ENCODE peak calls at places on chromosomes 3 and 15, in six cellular contexts. C is mammary epithelial cell, Y is HL-60, U is tibial artery, O is Peyer's patch, I is thoracic aorta. G is an unnamed sample.

GRCh38 chr15:82177291-82178010 is 85.1 kb downstream of the EFL1 start:
- DNase-seq in C (peak), Y (peak), U (no peak), O (no peak), I (no peak), G (no peak)

GRCh38 chr3:14522129-14522691 is 17.9 kb downstream of the GRIP2 start:
- DNase-seq in C (no peak), Y (no peak), U (peak), O (no peak), I (no peak), G (no peak)

GRCh38 chr3:32278714-32279113 is 40.2 kb downstream of the CMTM8 start:
- DNase-seq in C (peak), Y (no peak), U (no peak), O (no peak), I (no peak), G (no peak)

GRCh38 chr15:76328106-76328696 is 8.4 kb upstream of the ISL2 start:
- DNase-seq in C (no peak), Y (no peak), U (no peak), O (no peak), I (no peak), G (no peak)

GRCh38 chr3:141255137-141255536 is 23.5 kb downstream of the PXYLP1 start:
- DNase-seq in C (no peak), Y (no peak), U (no peak), O (no peak), I (no peak), G (no peak)

GRCh38 chr15:70236306-70237103 is 138.8 kb upstream of the TLE3 start:
- DNase-seq in C (peak), Y (peak), U (no peak), O (peak), I (no peak), G (peak)

GRCh38 chr15:32869814-32870213 is 152.0 kb downstream of the GREM1 start:
- DNase-seq in C (no peak), Y (no peak), U (no peak), O (no peak), I (no peak), G (no peak)

GRCh38 chr3:39141211-39141995 is 12.0 kb downstream of the CSRNP1 start:
- DNase-seq in C (peak), Y (no peak), U (peak), O (peak), I (no peak), G (peak)

GRCh38 chr3:128409621-128410581 is 56.8 kb downstream of the DNAJB8 start:
- DNase-seq in C (no peak), Y (no peak), U (no peak), O (no peak), I (no peak), G (no peak)

GRCh38 chr3:111691293-111691909 is 96.3 kb upstream of the ZBED2 start:
- DNase-seq in C (peak), Y (no peak), U (no peak), O (no peak), I (no peak), G (no peak)

GRCh38 chr3:27138005-27138404 is 231.2 kb downstream of the NEK10 start:
- DNase-seq in C (no peak), Y (no peak), U (no peak), O (no peak), I (no peak), G (no peak)

GRCh38 chr3:114998971-114999579 is 148.0 kb downstream of the ZBTB20 start:
- DNase-seq in C (no peak), Y (no peak), U (no peak), O (no peak), I (no peak), G (no peak)

GRCh38 chr3:44795197-44795596 is 33.6 kb downstream of the KIF15 start:
- DNase-seq in C (no peak), Y (no peak), U (no peak), O (no peak), I (no peak), G (no peak)

GRCh38 chr3:127547761-127548605 is 42.5 kb downstream of the TPRA1 start:
- DNase-seq in C (peak), Y (peak), U (peak), O (peak), I (no peak), G (no peak)

GRCh38 chr15:39232512-39232911 is 348.4 kb upstream of the THBS1 start:
- DNase-seq in C (peak), Y (no peak), U (no peak), O (no peak), I (no peak), G (no peak)

GRCh38 chr15:62124176-62124952 is 40.7 kb downstream of the C2CD4B start:
- DNase-seq in C (no peak), Y (no peak), U (no peak), O (no peak), I (no peak), G (no peak)

GRCh38 chr3:151305081-151305777 is 11.4 kb downstream of the GPR87 start:
- DNase-seq in C (peak), Y (no peak), U (no peak), O (no peak), I (no peak), G (no peak)

GRCh38 chr3:30667250-30667585 is 60.8 kb downstream of the TGFBR2 start:
- DNase-seq in C (no peak), Y (no peak), U (no peak), O (no peak), I (no peak), G (no peak)

GRCh38 chr3:56304069-56304468 is 164.2 kb downstream of the ERC2 start:
- DNase-seq in C (no peak), Y (no peak), U (no peak), O (no peak), I (no peak), G (no peak)

GRCh38 chr3:56302417-56302816 is 165.8 kb downstream of the ERC2 start:
- DNase-seq in C (no peak), Y (no peak), U (no peak), O (no peak), I (no peak), G (no peak)

GRCh38 chr3:56309465-56309864 is 158.8 kb downstream of the ERC2 start:
- DNase-seq in C (no peak), Y (no peak), U (no peak), O (no peak), I (no peak), G (no peak)

GRCh38 chr3:56303508-56303907 is 164.8 kb downstream of the ERC2 start:
- DNase-seq in C (no peak), Y (peak), U (no peak), O (no peak), I (no peak), G (no peak)
- TF ChIP-seq CTCF in C (peak), Y (peak), U (no peak), O (no peak), I (no peak), G (no peak)

DNA sequence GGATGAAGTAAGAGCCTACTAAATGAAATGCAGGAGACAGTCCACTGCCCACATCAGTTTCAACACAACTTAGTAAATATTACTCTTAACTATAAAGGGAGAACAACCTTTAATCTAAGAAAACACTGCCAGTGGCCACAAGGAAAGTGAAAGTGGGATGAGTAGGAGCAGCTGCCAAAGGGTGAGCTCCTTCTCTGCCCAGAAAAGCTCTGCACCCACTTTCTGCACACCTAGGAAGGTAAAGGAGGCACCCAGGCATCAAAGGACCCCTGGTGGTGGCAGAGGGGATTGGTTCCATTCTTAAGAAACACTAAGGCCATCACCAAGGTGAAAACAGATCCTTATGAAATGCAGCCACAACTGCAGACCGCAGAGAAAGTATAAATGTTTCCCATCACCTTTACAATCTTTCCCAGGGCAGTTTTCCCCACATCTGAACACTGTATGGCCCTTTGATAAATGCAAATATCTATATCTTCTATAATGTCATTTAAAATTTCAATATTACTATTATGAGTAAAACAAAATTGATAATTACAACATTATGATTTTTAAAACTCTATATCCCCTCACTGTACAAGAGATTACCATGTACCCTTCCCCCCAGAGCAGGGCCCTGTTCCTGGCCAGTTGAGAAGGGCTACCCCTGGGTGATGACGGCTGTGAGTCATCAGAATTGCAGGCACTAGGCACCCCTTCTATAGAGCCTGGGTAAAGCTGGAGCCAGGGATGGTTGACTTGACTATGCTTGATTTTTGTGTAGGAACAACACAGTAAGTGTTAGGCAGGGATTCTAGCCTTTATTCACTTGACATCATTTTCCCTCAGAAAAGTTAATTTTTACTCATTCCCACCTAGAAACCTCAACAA is 92.0 kb downstream of the SNRK start:
- DNase-seq in C (peak), Y (peak), U (no peak), O (peak), I (no peak), G (no peak)
- TF ChIP-seq CTCF in C (peak), Y (peak), U (peak), O (peak), I (peak), G (peak)

GRCh38 chr3:136728434-136728833 is 23.7 kb downstream of the STAG1 start:
- DNase-seq in C (no peak), Y (no peak), U (no peak), O (no peak), I (no peak), G (no peak)
- TF ChIP-seq CTCF in C (no peak), Y (no peak), U (no peak), O (no peak), I (no peak), G (no peak)

GRCh38 chr3:121481116-121481895 is 64.5 kb downstream of the POLQ start:
- DNase-seq in C (peak), Y (no peak), U (no peak), O (no peak), I (no peak), G (no peak)

GRCh38 chr3:121488628-121489027 is 57.2 kb downstream of the POLQ start:
- DNase-seq in C (peak), Y (no peak), U (no peak), O (no peak), I (no peak), G (no peak)

GRCh38 chr3:121477589-121477988 is 68.2 kb downstream of the POLQ start:
- DNase-seq in C (no peak), Y (no peak), U (no peak), O (no peak), I (no peak), G (no peak)

GRCh38 chr3:121483290-121483689 is 62.5 kb downstream of the POLQ start:
- DNase-seq in C (peak), Y (no peak), U (no peak), O (no peak), I (no peak), G (no peak)

DNA sequence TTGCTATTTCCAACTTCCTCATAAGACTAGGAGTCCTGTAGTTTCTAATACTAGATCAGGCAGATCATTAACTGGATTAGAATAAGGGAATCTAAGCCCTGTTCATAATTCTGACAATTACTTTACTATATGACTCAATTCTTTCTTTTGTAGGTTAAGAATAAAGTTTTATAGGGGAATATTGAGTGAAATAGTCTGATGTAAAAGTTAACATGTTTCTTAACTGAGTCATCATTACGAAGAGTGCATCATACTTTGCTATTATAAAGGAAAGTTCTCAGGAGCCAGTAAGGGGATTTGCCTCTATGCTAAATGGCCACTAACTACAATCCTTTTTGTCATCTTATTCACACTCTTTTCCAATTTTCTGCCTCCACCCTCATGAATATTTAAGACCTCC is 63.1 kb downstream of the POLQ start:
- DNase-seq in C (peak), Y (no peak), U (no peak), O (no peak), I (no peak), G (no peak)
- TF ChIP-seq CTCF in C (no peak), Y (no peak), U (no peak), O (no peak), I (no peak), G (no peak)